ENCODE peak calls at places on chromosomes 7 and 10, in four cellular contexts. G is K562, E is SK-N-SH, A is H1. S is an unnamed sample.

GRCh38 chr10:110491346-110491745 is 6.4 kb upstream of the DUSP5 start:
- DNase-seq in G (no peak), E (no peak), A (no peak), S (no peak)

GRCh38 chr10:132481690-132482089 is 55.9 kb upstream of the INPP5A start:
- DNase-seq in G (no peak), E (no peak), A (no peak), S (peak)

GRCh38 chr10:100615911-100616310 is 80.2 kb downstream of the HIF1AN start:
- DNase-seq in G (no peak), E (no peak), A (no peak), S (no peak)

GRCh38 chr10:35517431-35518181 is 87.5 kb upstream of the GJD4 start:
- DNase-seq in G (no peak), E (no peak), A (no peak), S (no peak)

GRCh38 chr10:3757638-3758490 is 27.1 kb downstream of the KLF6 start:
- DNase-seq in G (no peak), E (peak), A (no peak), S (no peak)

GRCh38 chr7:150374026-150374425 is 5.1 kb upstream of the ZNF775 start:
- DNase-seq in G (no peak), E (no peak), A (no peak), S (no peak)

GRCh38 chr10:77274046-77274795 is 363.4 kb downstream of the KCNMA1 start:
- DNase-seq in G (no peak), E (no peak), A (no peak), S (no peak)

GRCh38 chr7:74452748-74453320 is 872 bp upstream of the GTF2IRD1 start:
- DNase-seq in G (no peak), E (peak), A (no peak), S (no peak)

GRCh38 chr7:119270045-119270464 is 1002.9 kb upstream of the KCND2 start:
- DNase-seq in G (peak), E (peak), A (peak), S (peak)

GRCh38 chr7:71896535-71896934 is 515.6 kb downstream of the CALN1 start:
- DNase-seq in G (no peak), E (no peak), A (no peak), S (no peak)

GRCh38 chr7:66557214-66558200 is 71.2 kb upstream of the KCTD7 start:
- DNase-seq in G (peak), E (peak), A (peak), S (peak)

GRCh38 chr7:155753446-155753965 is 58.8 kb downstream of the SHH start:
- DNase-seq in G (no peak), E (no peak), A (no peak), S (no peak)

GRCh38 chr10:29895436-29895835 is 163.9 kb downstream of the JCAD start:
- DNase-seq in G (no peak), E (peak), A (peak), S (peak)

GRCh38 chr7:99249985-99250575 is 22.6 kb upstream of the MYH16 start:
- DNase-seq in G (no peak), E (no peak), A (no peak), S (no peak)

GRCh38 chr7:92669616-92670153 is 79.5 kb upstream of the FAM133B start:
- DNase-seq in G (no peak), E (no peak), A (no peak), S (no peak)

GRCh38 chr7:78296689-78297371 is 498.3 kb downstream of the PHTF2 start:
- DNase-seq in G (no peak), E (no peak), A (no peak), S (no peak)
- TF ChIP-seq TEAD4 in G (no peak), E (no peak), A (no peak), S (no peak)

GRCh38 chr7:132221356-132221755 is 354.9 kb downstream of the PLXNA4 start:
- DNase-seq in G (no peak), E (no peak), A (no peak), S (no peak)
- TF ChIP-seq TEAD4 in G (no peak), E (no peak), A (no peak), S (no peak)

GRCh38 chr10:101694056-101694673 is 805 bp downstream of the FBXW4 start:
- DNase-seq in G (peak), E (peak), A (no peak), S (peak)
- TF ChIP-seq TEAD4 in G (no peak), E (no peak), A (no peak), S (no peak)

DNA sequence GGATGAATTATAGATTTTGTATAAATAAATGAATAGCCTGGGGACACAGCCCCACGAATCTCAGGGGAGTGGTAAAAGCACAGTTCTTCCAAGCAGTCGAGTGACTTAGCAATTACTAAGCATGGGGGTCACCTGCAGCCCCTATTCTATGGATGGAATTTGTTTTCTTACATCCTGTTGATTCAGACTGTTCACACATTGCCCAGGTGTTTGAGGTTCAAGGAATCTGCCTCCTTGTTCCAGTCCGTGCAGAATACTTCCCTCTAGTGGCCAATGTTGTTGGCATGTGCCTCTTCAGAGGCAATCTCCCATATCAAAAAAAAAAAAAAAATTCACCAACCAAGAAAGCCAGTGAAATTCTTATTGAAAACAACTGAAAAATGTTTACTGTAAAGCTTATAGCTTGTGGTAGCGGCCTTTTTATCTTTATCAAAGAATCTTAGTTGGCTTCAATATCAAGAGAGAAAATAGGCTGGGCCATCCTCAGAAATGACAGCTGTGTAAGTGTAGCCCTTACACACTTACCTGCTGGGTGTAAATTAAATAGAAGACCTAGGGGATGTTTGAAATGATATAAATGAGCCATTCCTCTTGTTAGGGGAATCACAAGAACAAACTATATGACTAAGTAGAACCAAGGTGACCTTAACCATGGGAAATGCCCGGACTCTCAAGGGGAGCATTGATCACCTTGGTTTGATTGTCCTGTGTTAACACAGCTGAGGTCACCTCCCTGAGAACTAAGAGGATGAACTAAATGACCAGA is 7.8 kb downstream of the LIPM start:
- DNase-seq in G (peak), E (peak), A (no peak), S (no peak)
- TF ChIP-seq TEAD4 in G (no peak), E (no peak), A (peak), S (no peak)